ENCODE peak calls at places on chromosomes 6 and 20, in ten cellular contexts. G is WERI-Rb-1; D is activated T-cell treated with anti-CD3 and anti-CD28 coated beads, Interleukin-2, amount 50 U/mL, for 4 hours; T is Peyer's patch; O is GM12892; P is AG08395; M is stomach; B is stimulated activated naive CD4-positive, alpha-beta T cell treated with Interleukin-2 at 50 U/mL for 16 hours; Q is germinal center; R is GM06990. K is an unnamed sample.

GRCh38 chr6:2485116-2485515 is 239.7 kb upstream of the GMDS start:
- DNase-seq in G (no peak), D (no peak), T (no peak), O (no peak), P (no peak), M (peak), B (no peak), Q (no peak), R (no peak), K (no peak)

GRCh38 chr20:58141971-58142842 is 86.2 kb downstream of the ANKRD60 start:
- DNase-seq in G (no peak), D (no peak), T (no peak), O (no peak), P (no peak), M (no peak), B (no peak), Q (no peak), R (no peak), K (no peak)

GRCh38 chr6:27902335-27903314 is 9.6 kb downstream of the OR2B2 start:
- DNase-seq in G (peak), D (peak), T (peak), O (peak), P (peak), M (peak), B (peak), Q (peak), R (peak), K (peak)

GRCh38 chr6:168785720-168786511 is 344.9 kb downstream of the SMOC2 start:
- DNase-seq in G (no peak), D (no peak), T (no peak), O (no peak), P (no peak), M (no peak), B (no peak), Q (no peak), R (no peak), K (no peak)

GRCh38 chr20:54475334-54476287 is at the start of gene DOK5:
- DNase-seq in G (no peak), D (no peak), T (no peak), O (no peak), P (peak), M (no peak), B (no peak), Q (no peak), R (no peak), K (no peak)

GRCh38 chr20:2137552-2138201 is 36.0 kb downstream of the STK35 start:
- DNase-seq in G (no peak), D (no peak), T (no peak), O (no peak), P (peak), M (no peak), B (no peak), Q (no peak), R (no peak), K (no peak)

GRCh38 chr6:125950293-125950692 is 6.3 kb upstream of the HINT3 start:
- DNase-seq in G (no peak), D (no peak), T (no peak), O (no peak), P (peak), M (no peak), B (peak), Q (no peak), R (no peak), K (no peak)

GRCh38 chr20:1537731-1538058 is 19.8 kb downstream of the SIRPD start:
- DNase-seq in G (no peak), D (no peak), T (peak), O (no peak), P (no peak), M (no peak), B (no peak), Q (peak), R (peak), K (no peak)

GRCh38 chr6:13507306-13507855 is 20.0 kb upstream of the GFOD1 start:
- DNase-seq in G (no peak), D (no peak), T (no peak), O (no peak), P (no peak), M (no peak), B (no peak), Q (no peak), R (no peak), K (no peak)

GRCh38 chr6:101534821-101535220 is 141.3 kb downstream of the GRIK2 start:
- DNase-seq in G (no peak), D (no peak), T (no peak), O (no peak), P (no peak), M (no peak), B (no peak), Q (no peak), R (no peak), K (no peak)

GRCh38 chr6:131937703-131938631 is 13.2 kb downstream of the CCN2 start:
- DNase-seq in G (no peak), D (no peak), T (no peak), O (no peak), P (no peak), M (no peak), B (no peak), Q (no peak), R (no peak), K (no peak)

GRCh38 chr6:166145751-166146150 is 21.9 kb downstream of the TBXT start:
- DNase-seq in G (no peak), D (no peak), T (no peak), O (no peak), P (no peak), M (no peak), B (no peak), Q (no peak), R (no peak), K (no peak)

GRCh38 chr20:64161595-64162238 is 2.5 kb upstream of the MYT1 start:
- DNase-seq in G (peak), D (no peak), T (no peak), O (no peak), P (peak), M (no peak), B (peak), Q (peak), R (no peak), K (no peak)

K was measured in effector memory CD8-positive, alpha-beta T cell.